ENCODE peak calls at places on chromosomes 12 and 14, in eight cellular contexts. One of them, this sample, is unnamed.

GRCh38 chr12:42180990-42181611 is 36.4 kb upstream of the GXYLT1 start:
- DNase-seq in sciatic nerve: no peak
- DNase-seq in epithelial cell of prostate: no peak
- DNase-seq in NK-92 treated with Interleukin-12 subunit alpha and Interleukin-12 subunit beta, amount 100 ng/mL, for 24 hours: no peak
- DNase-seq in NCI-H1436: no peak
- DNase-seq in lower leg skin: no peak
- DNase-seq in stimulated activated CD8-positive, alpha-beta memory T cell treated with anti-CD3 and anti-CD28 coated beads, Interleukin-15, amount 100 ng/mL, for 1 hour: no peak
- DNase-seq in GM12864: no peak
- DNase-seq in this sample: no peak

GRCh38 chr14:21264025-21264801 is 5.0 kb downstream of the HNRNPC start:
- DNase-seq in sciatic nerve: no peak
- DNase-seq in epithelial cell of prostate: peak; percentile 33
- DNase-seq in NK-92 treated with Interleukin-12 subunit alpha and Interleukin-12 subunit beta, amount 100 ng/mL, for 24 hours: no peak
- DNase-seq in NCI-H1436: no peak
- DNase-seq in lower leg skin: no peak
- DNase-seq in stimulated activated CD8-positive, alpha-beta memory T cell treated with anti-CD3 and anti-CD28 coated beads, Interleukin-15, amount 100 ng/mL, for 1 hour: no peak
- DNase-seq in GM12864: no peak
- DNase-seq in this sample: no peak

GRCh38 chr14:36781897-36782296 is 120.2 kb downstream of the PAX9 start:
- DNase-seq in sciatic nerve: no peak
- DNase-seq in epithelial cell of prostate: no peak
- DNase-seq in NK-92 treated with Interleukin-12 subunit alpha and Interleukin-12 subunit beta, amount 100 ng/mL, for 24 hours: no peak
- DNase-seq in NCI-H1436: no peak
- DNase-seq in lower leg skin: no peak
- DNase-seq in stimulated activated CD8-positive, alpha-beta memory T cell treated with anti-CD3 and anti-CD28 coated beads, Interleukin-15, amount 100 ng/mL, for 1 hour: no peak
- DNase-seq in GM12864: no peak
- DNase-seq in this sample: no peak

GRCh38 chr14:44962573-44963528 is 861 bp downstream of the TOGARAM1 start:
- DNase-seq in sciatic nerve: peak; percentile 74
- DNase-seq in epithelial cell of prostate: no peak
- DNase-seq in NK-92 treated with Interleukin-12 subunit alpha and Interleukin-12 subunit beta, amount 100 ng/mL, for 24 hours: no peak
- DNase-seq in NCI-H1436: no peak
- DNase-seq in lower leg skin: peak; percentile 93
- DNase-seq in stimulated activated CD8-positive, alpha-beta memory T cell treated with anti-CD3 and anti-CD28 coated beads, Interleukin-15, amount 100 ng/mL, for 1 hour: peak; percentile 8
- DNase-seq in GM12864: no peak
- DNase-seq in this sample: peak; percentile 48

GRCh38 chr12:18676112-18676511 is 61.7 kb downstream of the PLCZ1 start:
- DNase-seq in sciatic nerve: no peak
- DNase-seq in epithelial cell of prostate: no peak
- DNase-seq in NK-92 treated with Interleukin-12 subunit alpha and Interleukin-12 subunit beta, amount 100 ng/mL, for 24 hours: no peak
- DNase-seq in NCI-H1436: no peak
- DNase-seq in lower leg skin: no peak
- DNase-seq in stimulated activated CD8-positive, alpha-beta memory T cell treated with anti-CD3 and anti-CD28 coated beads, Interleukin-15, amount 100 ng/mL, for 1 hour: no peak
- DNase-seq in GM12864: no peak
- DNase-seq in this sample: no peak

GRCh38 chr14:99383457-99384428 is 96.9 kb downstream of the SETD3 start:
- DNase-seq in sciatic nerve: no peak
- DNase-seq in epithelial cell of prostate: no peak
- DNase-seq in NK-92 treated with Interleukin-12 subunit alpha and Interleukin-12 subunit beta, amount 100 ng/mL, for 24 hours: no peak
- DNase-seq in NCI-H1436: no peak
- DNase-seq in lower leg skin: peak; percentile 48
- DNase-seq in stimulated activated CD8-positive, alpha-beta memory T cell treated with anti-CD3 and anti-CD28 coated beads, Interleukin-15, amount 100 ng/mL, for 1 hour: no peak
- DNase-seq in GM12864: no peak
- DNase-seq in this sample: no peak

GRCh38 chr12:111444706-111445310 is 39.1 kb downstream of the SH2B3 start:
- DNase-seq in sciatic nerve: peak; percentile 73
- DNase-seq in epithelial cell of prostate: no peak
- DNase-seq in NK-92 treated with Interleukin-12 subunit alpha and Interleukin-12 subunit beta, amount 100 ng/mL, for 24 hours: peak; percentile 72
- DNase-seq in NCI-H1436: no peak
- DNase-seq in lower leg skin: peak; percentile 92
- DNase-seq in stimulated activated CD8-positive, alpha-beta memory T cell treated with anti-CD3 and anti-CD28 coated beads, Interleukin-15, amount 100 ng/mL, for 1 hour: peak; percentile 51
- DNase-seq in GM12864: peak; percentile 95
- DNase-seq in this sample: peak; percentile 85

GRCh38 chr12:31590730-31591307 is at the start of gene DENND5B:
- DNase-seq in sciatic nerve: peak; percentile 86
- DNase-seq in epithelial cell of prostate: no peak
- DNase-seq in NK-92 treated with Interleukin-12 subunit alpha and Interleukin-12 subunit beta, amount 100 ng/mL, for 24 hours: no peak
- DNase-seq in NCI-H1436: peak; percentile 73
- DNase-seq in lower leg skin: peak; percentile 90
- DNase-seq in stimulated activated CD8-positive, alpha-beta memory T cell treated with anti-CD3 and anti-CD28 coated beads, Interleukin-15, amount 100 ng/mL, for 1 hour: no peak
- DNase-seq in GM12864: no peak
- DNase-seq in this sample: peak; percentile 61

GRCh38 chr12:45732250-45732649 is 2.7 kb downstream of the ARID2 start:
- DNase-seq in sciatic nerve: no peak
- DNase-seq in epithelial cell of prostate: no peak
- DNase-seq in NK-92 treated with Interleukin-12 subunit alpha and Interleukin-12 subunit beta, amount 100 ng/mL, for 24 hours: no peak
- DNase-seq in NCI-H1436: no peak
- DNase-seq in lower leg skin: no peak
- DNase-seq in stimulated activated CD8-positive, alpha-beta memory T cell treated with anti-CD3 and anti-CD28 coated beads, Interleukin-15, amount 100 ng/mL, for 1 hour: no peak
- DNase-seq in GM12864: no peak
- DNase-seq in this sample: no peak

GRCh38 chr12:109731806-109732205 is 18.2 kb downstream of the FAM222A start:
- DNase-seq in sciatic nerve: peak; percentile 23
- DNase-seq in epithelial cell of prostate: no peak
- DNase-seq in NK-92 treated with Interleukin-12 subunit alpha and Interleukin-12 subunit beta, amount 100 ng/mL, for 24 hours: no peak
- DNase-seq in NCI-H1436: no peak
- DNase-seq in lower leg skin: peak; percentile 60
- DNase-seq in stimulated activated CD8-positive, alpha-beta memory T cell treated with anti-CD3 and anti-CD28 coated beads, Interleukin-15, amount 100 ng/mL, for 1 hour: no peak
- DNase-seq in GM12864: no peak
- DNase-seq in this sample: no peak

GRCh38 chr14:36078080-36078479 is 98.4 kb downstream of the PTCSC3 start:
- DNase-seq in sciatic nerve: no peak
- DNase-seq in epithelial cell of prostate: no peak
- DNase-seq in NK-92 treated with Interleukin-12 subunit alpha and Interleukin-12 subunit beta, amount 100 ng/mL, for 24 hours: no peak
- DNase-seq in NCI-H1436: no peak
- DNase-seq in lower leg skin: no peak
- DNase-seq in stimulated activated CD8-positive, alpha-beta memory T cell treated with anti-CD3 and anti-CD28 coated beads, Interleukin-15, amount 100 ng/mL, for 1 hour: no peak
- DNase-seq in GM12864: no peak
- DNase-seq in this sample: no peak